ENCODE peak calls at places on chromosomes 13 and 19, in eight cellular contexts. X is ecto neural progenitor cell; C is AG04450; B is CD8-positive, alpha-beta T cell; A is germinal center; N is EL; F is WERI-Rb-1; R is renal cortical epithelial cell. P is an unnamed sample.

GRCh38 chr13:38386421-38386820 is 36.8 kb downstream of the UFM1 start:
- DNase-seq in X (no peak), C (no peak), B (no peak), A (no peak), N (no peak), F (no peak), R (peak), P (no peak)

GRCh38 chr13:62453761-62454160 is 1038.1 kb upstream of the PCDH20 start:
- DNase-seq in X (no peak), C (no peak), B (no peak), A (no peak), N (no peak), F (no peak), R (no peak), P (no peak)

GRCh38 chr19:11284535-11284934 is 11.4 kb upstream of the TSPAN16 start:
- DNase-seq in X (no peak), C (no peak), B (no peak), A (no peak), N (no peak), F (no peak), R (no peak), P (no peak)

GRCh38 chr19:27966390-27966816 is 1246.5 kb downstream of the UQCRFS1 start:
- DNase-seq in X (no peak), C (no peak), B (no peak), A (no peak), N (no peak), F (no peak), R (peak), P (peak)

GRCh38 chr19:10979950-10980349 is 19.1 kb downstream of the SMARCA4 start:
- DNase-seq in X (no peak), C (no peak), B (no peak), A (peak), N (no peak), F (no peak), R (no peak), P (peak)

GRCh38 chr13:109517516-109517915 is 268.9 kb downstream of the IRS2 start:
- DNase-seq in X (no peak), C (no peak), B (no peak), A (no peak), N (no peak), F (no peak), R (peak), P (no peak)

GRCh38 chr19:24127601-24128000 is 40.6 kb downstream of the ZNF254 start:
- DNase-seq in X (no peak), C (no peak), B (no peak), A (no peak), N (no peak), F (no peak), R (no peak), P (no peak)

GRCh38 chr13:73416093-73416492 is 357.3 kb downstream of the KLF5 start:
- DNase-seq in X (no peak), C (no peak), B (no peak), A (no peak), N (peak), F (no peak), R (peak), P (no peak)

GRCh38 chr13:97339019-97339988 is 94.7 kb upstream of the RAP2A start:
- DNase-seq in X (no peak), C (peak), B (no peak), A (no peak), N (peak), F (no peak), R (peak), P (no peak)

GRCh38 chr13:24688901-24689300 is 8.7 kb downstream of the ATP12A start:
- DNase-seq in X (no peak), C (no peak), B (no peak), A (no peak), N (no peak), F (no peak), R (no peak), P (no peak)

GRCh38 chr19:7718668-7719067 is 13.2 kb downstream of the CLEC4G start:
- DNase-seq in X (no peak), C (no peak), B (peak), A (no peak), N (no peak), F (no peak), R (no peak), P (no peak)

GRCh38 chr13:21668665-21669599 is 1.9 kb upstream of the FGF9 start:
- DNase-seq in X (peak), C (no peak), B (peak), A (peak), N (peak), F (no peak), R (no peak), P (no peak)

GRCh38 chr19:13006431-13007281 is 11.4 kb downstream of the NFIX start:
- DNase-seq in X (no peak), C (no peak), B (no peak), A (no peak), N (no peak), F (no peak), R (no peak), P (no peak)

P was measured in Jurkat, Clone E6-1.